ENCODE peak calls at places on chromosome 11, in seven cellular contexts. One of them, this sample, is unnamed.
A peak's percentile ranks its signal among the peaks of the same experiment; 100 is the strongest.

GRCh38 chr11:7514099-7514725 is 413 bp downstream of the PPFIBP2 start:
- DNase-seq in HEK293T: peak; percentile 33
- DNase-seq in thoracic aorta: no peak
- DNase-seq in brain microvascular endothelial cell: no peak
- DNase-seq in stimulated activated CD4-positive, alpha-beta T cell treated with anti-CD3 and anti-CD28 coated beads, Interleukin-4, amount 100 ng/mL, for 24 hours: peak; percentile 10
- DNase-seq in progenitor cell of endocrine pancreas: peak; percentile 13
- DNase-seq in ACHN: no peak
- DNase-seq in this sample: peak; percentile 31

GRCh38 chr11:63887600-63887999 is 29.4 kb downstream of the RCOR2 start:
- DNase-seq in progenitor cell of endocrine pancreas: no peak
- DNase-seq in HEK293T: no peak
- DNase-seq in brain microvascular endothelial cell: no peak
- DNase-seq in thoracic aorta: no peak
- DNase-seq in stimulated activated CD4-positive, alpha-beta T cell treated with anti-CD3 and anti-CD28 coated beads, Interleukin-4, amount 100 ng/mL, for 24 hours: no peak
- DNase-seq in ACHN: no peak
- DNase-seq in this sample: no peak

GRCh38 chr11:113664981-113665710 is 41.0 kb downstream of the TMPRSS5 start:
- DNase-seq in ACHN: no peak
- DNase-seq in thoracic aorta: no peak
- DNase-seq in HEK293T: no peak
- DNase-seq in stimulated activated CD4-positive, alpha-beta T cell treated with anti-CD3 and anti-CD28 coated beads, Interleukin-4, amount 100 ng/mL, for 24 hours: no peak
- DNase-seq in progenitor cell of endocrine pancreas: no peak
- DNase-seq in brain microvascular endothelial cell: no peak
- DNase-seq in this sample: no peak

GRCh38 chr11:112310867-112311266 is 50.2 kb upstream of the PLET1 start:
- DNase-seq in ACHN: no peak
- DNase-seq in thoracic aorta: no peak
- DNase-seq in brain microvascular endothelial cell: no peak
- DNase-seq in progenitor cell of endocrine pancreas: no peak
- DNase-seq in HEK293T: no peak
- DNase-seq in stimulated activated CD4-positive, alpha-beta T cell treated with anti-CD3 and anti-CD28 coated beads, Interleukin-4, amount 100 ng/mL, for 24 hours: no peak
- DNase-seq in this sample: no peak

GRCh38 chr11:116701876-116702275 is 70.9 kb downstream of the BUD13 start:
- DNase-seq in ACHN: no peak
- DNase-seq in progenitor cell of endocrine pancreas: no peak
- DNase-seq in HEK293T: no peak
- DNase-seq in stimulated activated CD4-positive, alpha-beta T cell treated with anti-CD3 and anti-CD28 coated beads, Interleukin-4, amount 100 ng/mL, for 24 hours: no peak
- DNase-seq in brain microvascular endothelial cell: no peak
- DNase-seq in thoracic aorta: no peak
- DNase-seq in this sample: no peak

GRCh38 chr11:102318469-102318868 is 1.2 kb downstream of the BIRC3 start:
- DNase-seq in stimulated activated CD4-positive, alpha-beta T cell treated with anti-CD3 and anti-CD28 coated beads, Interleukin-4, amount 100 ng/mL, for 24 hours: peak; percentile 70
- DNase-seq in brain microvascular endothelial cell: no peak
- DNase-seq in progenitor cell of endocrine pancreas: no peak
- DNase-seq in HEK293T: no peak
- DNase-seq in thoracic aorta: no peak
- DNase-seq in ACHN: peak; percentile 88
- DNase-seq in this sample: no peak

GRCh38 chr11:9506489-9507343 is 45.9 kb downstream of the ZNF143 start:
- DNase-seq in ACHN: peak; percentile 70
- DNase-seq in stimulated activated CD4-positive, alpha-beta T cell treated with anti-CD3 and anti-CD28 coated beads, Interleukin-4, amount 100 ng/mL, for 24 hours: peak; percentile 81
- DNase-seq in thoracic aorta: peak; percentile 26
- DNase-seq in progenitor cell of endocrine pancreas: peak; percentile 62
- DNase-seq in HEK293T: peak; percentile 74
- DNase-seq in brain microvascular endothelial cell: peak; percentile 66
- DNase-seq in this sample: peak; percentile 82

GRCh38 chr11:121887564-121887963 is 228.5 kb downstream of the BLID start:
- DNase-seq in brain microvascular endothelial cell: no peak
- DNase-seq in ACHN: no peak
- DNase-seq in thoracic aorta: no peak
- DNase-seq in progenitor cell of endocrine pancreas: no peak
- DNase-seq in stimulated activated CD4-positive, alpha-beta T cell treated with anti-CD3 and anti-CD28 coated beads, Interleukin-4, amount 100 ng/mL, for 24 hours: no peak
- DNase-seq in HEK293T: no peak
- DNase-seq in this sample: no peak

GRCh38 chr11:64180871-64181270 is 5.1 kb upstream of the STIP1 start:
- DNase-seq in stimulated activated CD4-positive, alpha-beta T cell treated with anti-CD3 and anti-CD28 coated beads, Interleukin-4, amount 100 ng/mL, for 24 hours: no peak
- DNase-seq in progenitor cell of endocrine pancreas: no peak
- DNase-seq in ACHN: no peak
- DNase-seq in brain microvascular endothelial cell: no peak
- DNase-seq in HEK293T: no peak
- DNase-seq in thoracic aorta: no peak
- DNase-seq in this sample: no peak

GRCh38 chr11:64101461-64101860 is 64.5 kb downstream of the MACROD1 start:
- DNase-seq in progenitor cell of endocrine pancreas: no peak
- DNase-seq in brain microvascular endothelial cell: no peak
- DNase-seq in HEK293T: no peak
- DNase-seq in ACHN: no peak
- DNase-seq in thoracic aorta: no peak
- DNase-seq in stimulated activated CD4-positive, alpha-beta T cell treated with anti-CD3 and anti-CD28 coated beads, Interleukin-4, amount 100 ng/mL, for 24 hours: no peak
- DNase-seq in this sample: no peak

GRCh38 chr11:78022397-78023396 is at the start of gene KCTD14:
- DNase-seq in thoracic aorta: no peak
- DNase-seq in HEK293T: no peak
- DNase-seq in brain microvascular endothelial cell: no peak
- DNase-seq in progenitor cell of endocrine pancreas: peak; percentile 11
- DNase-seq in ACHN: peak; percentile 62
- DNase-seq in stimulated activated CD4-positive, alpha-beta T cell treated with anti-CD3 and anti-CD28 coated beads, Interleukin-4, amount 100 ng/mL, for 24 hours: no peak
- DNase-seq in this sample: peak; percentile 32

GRCh38 chr11:122882809-122883681 is 486 bp downstream of the JHY start:
- DNase-seq in progenitor cell of endocrine pancreas: peak; percentile 31
- DNase-seq in thoracic aorta: no peak
- DNase-seq in brain microvascular endothelial cell: peak; percentile 74
- DNase-seq in ACHN: peak; percentile 11
- DNase-seq in HEK293T: peak; percentile 65
- DNase-seq in stimulated activated CD4-positive, alpha-beta T cell treated with anti-CD3 and anti-CD28 coated beads, Interleukin-4, amount 100 ng/mL, for 24 hours: peak; percentile 39
- DNase-seq in this sample: peak; percentile 56

GRCh38 chr11:104159356-104159755 is 4.6 kb downstream of the PDGFD start:
- DNase-seq in HEK293T: no peak
- DNase-seq in stimulated activated CD4-positive, alpha-beta T cell treated with anti-CD3 and anti-CD28 coated beads, Interleukin-4, amount 100 ng/mL, for 24 hours: no peak
- DNase-seq in progenitor cell of endocrine pancreas: no peak
- DNase-seq in thoracic aorta: no peak
- DNase-seq in ACHN: no peak
- DNase-seq in brain microvascular endothelial cell: no peak
- DNase-seq in this sample: no peak

GRCh38 chr11:123020968-123021367 is 39.3 kb upstream of the BSX start:
- DNase-seq in brain microvascular endothelial cell: peak; percentile 49
- DNase-seq in thoracic aorta: no peak
- DNase-seq in stimulated activated CD4-positive, alpha-beta T cell treated with anti-CD3 and anti-CD28 coated beads, Interleukin-4, amount 100 ng/mL, for 24 hours: peak; percentile 23
- DNase-seq in ACHN: peak; percentile 56
- DNase-seq in progenitor cell of endocrine pancreas: no peak
- DNase-seq in HEK293T: peak; percentile 73
- DNase-seq in this sample: peak; percentile 39

GRCh38 chr11:118353084-118353710 is 6.2 kb upstream of the UBE4A start:
- DNase-seq in brain microvascular endothelial cell: no peak
- DNase-seq in HEK293T: no peak
- DNase-seq in progenitor cell of endocrine pancreas: no peak
- DNase-seq in stimulated activated CD4-positive, alpha-beta T cell treated with anti-CD3 and anti-CD28 coated beads, Interleukin-4, amount 100 ng/mL, for 24 hours: no peak
- DNase-seq in thoracic aorta: no peak
- DNase-seq in ACHN: peak; percentile 24
- DNase-seq in this sample: no peak

GRCh38 chr11:112881461-112881860 is 79.8 kb upstream of the NCAM1 start:
- DNase-seq in progenitor cell of endocrine pancreas: peak; percentile 42
- DNase-seq in stimulated activated CD4-positive, alpha-beta T cell treated with anti-CD3 and anti-CD28 coated beads, Interleukin-4, amount 100 ng/mL, for 24 hours: no peak
- DNase-seq in thoracic aorta: peak; percentile 33
- DNase-seq in brain microvascular endothelial cell: no peak
- DNase-seq in HEK293T: no peak
- DNase-seq in ACHN: peak; percentile 49
- DNase-seq in this sample: peak; percentile 63

GRCh38 chr11:95413761-95414160 is 182.8 kb upstream of the SESN3 start:
- DNase-seq in progenitor cell of endocrine pancreas: no peak
- DNase-seq in stimulated activated CD4-positive, alpha-beta T cell treated with anti-CD3 and anti-CD28 coated beads, Interleukin-4, amount 100 ng/mL, for 24 hours: no peak
- DNase-seq in thoracic aorta: no peak
- DNase-seq in HEK293T: no peak
- DNase-seq in brain microvascular endothelial cell: no peak
- DNase-seq in ACHN: no peak
- DNase-seq in this sample: no peak

GRCh38 chr11:12817681-12818332 is 143.6 kb downstream of the TEAD1 start:
- DNase-seq in stimulated activated CD4-positive, alpha-beta T cell treated with anti-CD3 and anti-CD28 coated beads, Interleukin-4, amount 100 ng/mL, for 24 hours: no peak
- DNase-seq in HEK293T: no peak
- DNase-seq in progenitor cell of endocrine pancreas: no peak
- DNase-seq in thoracic aorta: no peak
- DNase-seq in brain microvascular endothelial cell: no peak
- DNase-seq in ACHN: no peak
- DNase-seq in this sample: no peak

GRCh38 chr11:1219446-1219835 is 3.4 kb upstream of the MUC5B start:
- DNase-seq in thoracic aorta: no peak
- DNase-seq in ACHN: no peak
- DNase-seq in brain microvascular endothelial cell: no peak
- DNase-seq in stimulated activated CD4-positive, alpha-beta T cell treated with anti-CD3 and anti-CD28 coated beads, Interleukin-4, amount 100 ng/mL, for 24 hours: no peak
- DNase-seq in progenitor cell of endocrine pancreas: no peak
- DNase-seq in HEK293T: no peak
- DNase-seq in this sample: peak; percentile 29

GRCh38 chr11:1158681-1159525 is 1.1 kb downstream of the MUC5AC start:
- DNase-seq in ACHN: no peak
- DNase-seq in HEK293T: no peak
- DNase-seq in thoracic aorta: no peak
- DNase-seq in progenitor cell of endocrine pancreas: peak; percentile 8
- DNase-seq in brain microvascular endothelial cell: no peak
- DNase-seq in stimulated activated CD4-positive, alpha-beta T cell treated with anti-CD3 and anti-CD28 coated beads, Interleukin-4, amount 100 ng/mL, for 24 hours: no peak
- DNase-seq in this sample: no peak

GRCh38 chr11:11420512-11420911 is 67.5 kb upstream of the CSNK2A3 start:
- DNase-seq in progenitor cell of endocrine pancreas: no peak
- DNase-seq in ACHN: no peak
- DNase-seq in brain microvascular endothelial cell: no peak
- DNase-seq in HEK293T: no peak
- DNase-seq in stimulated activated CD4-positive, alpha-beta T cell treated with anti-CD3 and anti-CD28 coated beads, Interleukin-4, amount 100 ng/mL, for 24 hours: no peak
- DNase-seq in thoracic aorta: no peak
- DNase-seq in this sample: no peak

GRCh38 chr11:128509990-128510389 is 77.4 kb downstream of the ETS1 start:
- DNase-seq in HEK293T: no peak
- DNase-seq in progenitor cell of endocrine pancreas: no peak
- DNase-seq in ACHN: no peak
- DNase-seq in brain microvascular endothelial cell: no peak
- DNase-seq in thoracic aorta: no peak
- DNase-seq in stimulated activated CD4-positive, alpha-beta T cell treated with anti-CD3 and anti-CD28 coated beads, Interleukin-4, amount 100 ng/mL, for 24 hours: no peak
- DNase-seq in this sample: no peak

GRCh38 chr11:111604392-111605009 is 2.3 kb downstream of the SIK2 start:
- DNase-seq in stimulated activated CD4-positive, alpha-beta T cell treated with anti-CD3 and anti-CD28 coated beads, Interleukin-4, amount 100 ng/mL, for 24 hours: peak; percentile 8
- DNase-seq in ACHN: peak; percentile 65
- DNase-seq in thoracic aorta: no peak
- DNase-seq in progenitor cell of endocrine pancreas: no peak
- DNase-seq in brain microvascular endothelial cell: peak; percentile 34
- DNase-seq in HEK293T: peak; percentile 42
- DNase-seq in this sample: no peak

GRCh38 chr11:116145187-116145865 is 627.5 kb downstream of the BUD13 start:
- DNase-seq in ACHN: no peak
- DNase-seq in HEK293T: no peak
- DNase-seq in brain microvascular endothelial cell: no peak
- DNase-seq in stimulated activated CD4-positive, alpha-beta T cell treated with anti-CD3 and anti-CD28 coated beads, Interleukin-4, amount 100 ng/mL, for 24 hours: no peak
- DNase-seq in progenitor cell of endocrine pancreas: no peak
- DNase-seq in thoracic aorta: no peak
- DNase-seq in this sample: no peak

GRCh38 chr11:131893988-131894387 is 523.6 kb downstream of the NTM start:
- DNase-seq in progenitor cell of endocrine pancreas: no peak
- DNase-seq in stimulated activated CD4-positive, alpha-beta T cell treated with anti-CD3 and anti-CD28 coated beads, Interleukin-4, amount 100 ng/mL, for 24 hours: no peak
- DNase-seq in ACHN: no peak
- DNase-seq in thoracic aorta: no peak
- DNase-seq in HEK293T: no peak
- DNase-seq in brain microvascular endothelial cell: no peak
- DNase-seq in this sample: no peak